ENCODE peak calls at places on chromosome 22, in nine cellular contexts. A is NCI-H2107; T is COR-L47; X is activated effector memory CD4-positive, alpha-beta T cell treated with Interleukin-2 at 50 U/mL for 16 hours; J is T-cell; U is omental fat pad; G is foreskin melanocyte; D is activated naive CD4-positive, alpha-beta T cell treated with Interleukin-2 at 50 U/mL for 16 hours; F is stimulated activated CD4-positive, alpha-beta T cell treated with anti-CD3 and anti-CD28 coated beads, Interleukin-12 subunit alpha, Interleukin-12 subunit beta, amount 100 ng/mL, for 4 hours. W is an unnamed sample.
A peak's percentile ranks its signal among the peaks of the same experiment; 100 is the strongest.

GRCh38 chr22:33539902-33540751 is 380.1 kb downstream of the LARGE1 start:
- DNase-seq in A (no peak), T (no peak), X (no peak), J (no peak), U (no peak), G (peak; percentile 85), D (no peak), F (no peak), W (no peak)

GRCh38 chr22:47094861-47095330 is 332.4 kb downstream of the TBC1D22A start:
- DNase-seq in A (no peak), T (no peak), X (no peak), J (no peak), U (no peak), G (no peak), D (no peak), F (no peak), W (no peak)

GRCh38 chr22:45511847-45512261 is 9.2 kb downstream of the FBLN1 start:
- DNase-seq in A (no peak), T (no peak), X (no peak), J (no peak), U (no peak), G (no peak), D (no peak), F (no peak), W (no peak)

GRCh38 chr22:33054276-33054675 is 3.9 kb downstream of the SYN3 start:
- DNase-seq in A (no peak), T (no peak), X (no peak), J (no peak), U (no peak), G (no peak), D (no peak), F (no peak), W (no peak)

GRCh38 chr22:48832592-48832991 is 995.1 kb downstream of the BRD1 start:
- DNase-seq in A (no peak), T (no peak), X (no peak), J (no peak), U (no peak), G (no peak), D (peak; percentile 9), F (no peak), W (no peak)

GRCh38 chr22:29155966-29156365 is 49.7 kb upstream of the EMID1 start:
- DNase-seq in A (no peak), T (no peak), X (no peak), J (no peak), U (no peak), G (no peak), D (no peak), F (no peak), W (no peak)

GRCh38 chr22:21778705-21779363 is 43.2 kb upstream of the YPEL1 start:
- DNase-seq in A (no peak), T (no peak), X (no peak), J (no peak), U (no peak), G (peak; percentile 23), D (no peak), F (no peak), W (no peak)

GRCh38 chr22:49502126-49502826 is 325.4 kb downstream of the BRD1 start:
- DNase-seq in A (no peak), T (no peak), X (no peak), J (no peak), U (no peak), G (no peak), D (no peak), F (peak; percentile 4), W (no peak)

GRCh38 chr22:43400449-43400848 is 11.4 kb upstream of the MPPED1 start:
- DNase-seq in A (no peak), T (no peak), X (no peak), J (no peak), U (no peak), G (no peak), D (no peak), F (no peak), W (no peak)

GRCh38 chr22:46638601-46639431 is 18.6 kb downstream of the GRAMD4 start:
- DNase-seq in A (no peak), T (no peak), X (no peak), J (no peak), U (no peak), G (peak; percentile 22), D (no peak), F (no peak), W (no peak)

GRCh38 chr22:37464181-37464580 is 22.0 kb downstream of the MFNG start:
- DNase-seq in A (no peak), T (no peak), X (no peak), J (no peak), U (no peak), G (no peak), D (no peak), F (no peak), W (no peak)

GRCh38 chr22:25834490-25834889 is 92.5 kb downstream of the MYO18B start:
- DNase-seq in A (no peak), T (no peak), X (no peak), J (no peak), U (no peak), G (no peak), D (no peak), F (no peak), W (no peak)

GRCh38 chr22:45932066-45932465 is 44.9 kb downstream of the WNT7B start:
- DNase-seq in A (no peak), T (no peak), X (no peak), J (no peak), U (no peak), G (no peak), D (no peak), F (no peak), W (no peak)

GRCh38 chr22:38462960-38463784 is 4.7 kb upstream of the KDELR3 start:
- DNase-seq in A (no peak), T (no peak), X (no peak), J (no peak), U (no peak), G (no peak), D (no peak), F (no peak), W (no peak)

GRCh38 chr22:43493297-43493696 is 81.5 kb downstream of the MPPED1 start:
- DNase-seq in A (no peak), T (no peak), X (no peak), J (no peak), U (no peak), G (no peak), D (no peak), F (no peak), W (no peak)

GRCh38 chr22:36823177-36823839 is 6.5 kb upstream of the PVALB start:
- DNase-seq in A (no peak), T (no peak), X (no peak), J (no peak), U (no peak), G (no peak), D (no peak), F (no peak), W (no peak)

GRCh38 chr22:29093501-29093921 is 20.7 kb downstream of the KREMEN1 start:
- DNase-seq in A (no peak), T (no peak), X (no peak), J (no peak), U (no peak), G (no peak), D (no peak), F (no peak), W (no peak)

GRCh38 chr22:21100149-21101032 is 54.6 kb downstream of the LRRC74B start:
- DNase-seq in A (no peak), T (no peak), X (no peak), J (no peak), U (no peak), G (no peak), D (no peak), F (no peak), W (no peak)

GRCh38 chr22:48448821-48449220 is 1378.9 kb downstream of the BRD1 start:
- DNase-seq in A (no peak), T (no peak), X (no peak), J (no peak), U (no peak), G (no peak), D (no peak), F (no peak), W (no peak)

GRCh38 chr22:42918500-42918899 is 61.4 kb upstream of the ARFGAP3 start:
- DNase-seq in A (no peak), T (no peak), X (no peak), J (no peak), U (no peak), G (no peak), D (no peak), F (no peak), W (no peak)

GRCh38 chr22:19644314-19645223 is 69.7 kb upstream of the SEPTIN5 start:
- DNase-seq in A (no peak), T (no peak), X (no peak), J (no peak), U (no peak), G (no peak), D (no peak), F (no peak), W (no peak)

GRCh38 chr22:19571995-19572394 is 47.8 kb upstream of the CLDN5 start:
- DNase-seq in A (no peak), T (no peak), X (no peak), J (no peak), U (no peak), G (no peak), D (no peak), F (no peak), W (no peak)

GRCh38 chr22:21837184-21837979 is 30.1 kb downstream of the MAPK1 start:
- DNase-seq in A (no peak), T (no peak), X (no peak), J (no peak), U (no peak), G (peak; percentile 73), D (no peak), F (no peak), W (no peak)

GRCh38 chr22:21936151-21936778 is 16.4 kb downstream of the PPM1F start:
- DNase-seq in A (no peak), T (no peak), X (no peak), J (no peak), U (no peak), G (no peak), D (no peak), F (no peak), W (no peak)